ENCODE peak calls at places on chromosomes 12 and 14, in five cellular contexts. V is CD4-positive, alpha-beta T cell; M is fibroblast of mammary gland; O is AG09309; U is AG09319. X is an unnamed sample.

GRCh38 chr14:20631023-20631820 is 10.3 kb downstream of the OR6S1 start:
- DNase-seq in V (peak), M (peak), O (no peak), U (no peak), X (no peak)

GRCh38 chr14:72613196-72613974 is 280.5 kb downstream of the DPF3 start:
- DNase-seq in V (no peak), M (peak), O (no peak), U (no peak), X (no peak)

GRCh38 chr14:72792051-72792788 is 101.7 kb downstream of the DPF3 start:
- DNase-seq in V (no peak), M (no peak), O (no peak), U (no peak), X (no peak)

GRCh38 chr12:129772463-129773169 is 131.2 kb downstream of the TMEM132D start:
- DNase-seq in V (no peak), M (no peak), O (no peak), U (no peak), X (no peak)

GRCh38 chr12:119113587-119113986 is 65.1 kb upstream of the HSPB8 start:
- DNase-seq in V (no peak), M (no peak), O (no peak), U (no peak), X (no peak)

GRCh38 chr12:114902665-114903393 is 218.9 kb upstream of the TBX3 start:
- DNase-seq in V (no peak), M (peak), O (peak), U (no peak), X (no peak)

GRCh38 chr14:23101213-23101970 is 3.4 kb downstream of the CIROP start:
- DNase-seq in V (no peak), M (no peak), O (no peak), U (no peak), X (no peak)

GRCh38 chr14:36313898-36314297 is 6.5 kb downstream of the MBIP start:
- DNase-seq in V (no peak), M (no peak), O (no peak), U (no peak), X (no peak)

GRCh38 chr12:7667025-7667575 is 1.4 kb upstream of the APOBEC1 start:
- DNase-seq in V (no peak), M (peak), O (no peak), U (no peak), X (no peak)

GRCh38 chr14:72463291-72463866 is 430.5 kb downstream of the DPF3 start:
- DNase-seq in V (no peak), M (no peak), O (no peak), U (no peak), X (no peak)

GRCh38 chr12:254039-254438 is 8.6 kb downstream of the SLC6A13 start:
- DNase-seq in V (no peak), M (no peak), O (no peak), U (no peak), X (no peak)
- TF ChIP-seq CTCF in V (no peak), M (no peak), O (no peak), U (no peak), X (no peak)

DNA sequence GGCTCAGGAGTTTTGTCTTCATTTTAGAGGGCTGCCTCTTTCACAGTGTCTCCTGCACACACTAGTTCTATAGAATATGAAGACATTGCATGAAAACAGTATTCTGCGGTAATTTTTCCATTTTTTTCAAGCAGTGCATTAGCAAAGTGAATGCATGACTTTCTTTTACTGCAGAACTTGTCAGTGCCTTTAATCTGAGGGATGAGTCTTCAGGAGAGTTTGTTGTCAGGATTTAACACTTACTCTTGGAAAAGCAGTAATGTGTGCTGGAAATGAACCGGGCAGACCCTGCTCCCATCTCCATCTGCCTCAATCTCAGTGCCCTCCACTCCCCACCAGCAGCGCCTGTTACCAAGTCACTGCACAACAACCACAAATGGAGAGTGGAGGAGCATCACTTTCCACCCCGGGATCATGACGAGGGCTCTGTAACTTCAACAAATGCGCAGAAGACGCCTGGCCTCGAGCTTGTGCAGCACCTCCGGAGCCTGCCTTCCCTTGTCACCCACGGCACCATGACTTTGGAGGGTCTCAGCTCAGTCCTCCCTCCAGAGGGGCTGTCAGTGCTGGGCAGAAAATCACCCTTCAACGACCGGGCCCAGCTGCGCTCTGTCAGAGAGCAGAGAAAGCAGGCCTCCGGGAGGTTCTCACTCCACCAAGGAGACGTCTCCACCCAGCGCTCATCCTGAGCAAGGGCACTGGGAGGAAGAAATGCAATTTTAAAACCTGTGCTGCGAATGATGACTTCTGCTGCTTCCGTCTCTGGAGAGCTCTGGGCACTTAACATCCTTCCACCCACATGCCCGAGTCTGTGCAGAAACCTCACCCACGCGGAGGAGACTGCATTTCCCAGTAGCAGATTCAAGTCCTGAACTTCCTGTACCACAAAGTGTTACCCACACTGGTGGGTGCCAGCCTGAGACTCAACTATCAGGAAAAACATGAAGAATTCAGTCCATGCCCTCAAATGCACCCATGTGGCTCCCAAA is 255.7 kb downstream of the ADGRD1 start:
- DNase-seq in V (no peak), M (no peak), O (no peak), U (no peak), X (peak)
- TF ChIP-seq CTCF in V (no peak), M (no peak), O (no peak), U (no peak), X (no peak)

GRCh38 chr12:25416516-25416915 is 136.6 kb downstream of the LMNTD1 start:
- DNase-seq in V (no peak), M (no peak), O (no peak), U (no peak), X (no peak)
- TF ChIP-seq CTCF in V (no peak), M (no peak), O (no peak), U (no peak), X (no peak)

GRCh38 chr12:57825451-57825850 is 6.9 kb upstream of the AVIL start:
- DNase-seq in V (no peak), M (no peak), O (no peak), U (no peak), X (no peak)
- TF ChIP-seq CTCF in V (no peak), M (no peak), O (no peak), U (no peak), X (no peak)

DNA sequence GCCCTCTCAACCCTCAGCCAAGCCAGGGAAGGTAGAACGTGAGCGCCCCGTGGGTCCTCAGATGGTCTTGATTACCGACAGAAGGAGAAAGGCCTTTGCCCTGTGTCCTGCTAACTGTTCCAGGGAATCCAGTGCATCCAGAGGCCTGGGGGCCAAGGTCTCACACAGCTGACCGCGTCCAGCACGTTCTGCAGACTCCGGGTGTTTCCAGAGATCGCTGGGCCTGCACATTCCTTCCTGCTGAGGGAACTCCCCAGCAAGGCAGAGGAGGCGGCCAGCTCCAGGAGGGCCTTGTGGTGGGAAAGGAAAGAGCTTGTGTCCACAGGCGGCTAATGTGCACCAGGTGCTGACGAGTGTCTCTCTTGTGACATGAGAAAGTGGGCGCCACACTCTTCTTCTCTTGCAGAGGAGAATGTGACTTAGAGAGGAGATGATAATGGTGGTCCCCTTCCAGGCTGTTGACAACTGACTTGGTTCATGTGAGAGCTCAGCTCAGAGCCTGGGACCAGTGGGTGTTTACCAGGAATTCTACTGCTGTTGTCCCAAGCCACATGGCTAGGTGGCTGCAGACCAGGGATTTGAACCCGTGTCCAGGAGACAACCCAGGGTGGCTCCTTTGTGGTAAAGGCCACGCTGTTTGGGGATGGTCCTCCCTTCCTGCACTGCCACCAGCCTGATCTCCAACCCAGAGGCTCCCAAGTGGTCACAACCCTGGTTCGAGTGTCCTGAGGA is 46.8 kb upstream of the DLK1 start:
- DNase-seq in V (no peak), M (peak), O (peak), U (peak), X (no peak)
- TF ChIP-seq CTCF in V (no peak), M (peak), O (peak), U (peak), X (no peak)

GRCh38 chr12:69708649-69709048 is 9.5 kb upstream of the BEST3 start:
- DNase-seq in V (no peak), M (no peak), O (no peak), U (no peak), X (no peak)
- TF ChIP-seq CTCF in V (no peak), M (peak), O (no peak), U (no peak), X (no peak)

GRCh38 chr12:55797550-55797949 is 20.0 kb downstream of the SARNP start:
- DNase-seq in V (no peak), M (no peak), O (no peak), U (no peak), X (no peak)

GRCh38 chr12:55795950-55796349 is 21.6 kb downstream of the SARNP start:
- DNase-seq in V (no peak), M (no peak), O (no peak), U (no peak), X (no peak)

DNA sequence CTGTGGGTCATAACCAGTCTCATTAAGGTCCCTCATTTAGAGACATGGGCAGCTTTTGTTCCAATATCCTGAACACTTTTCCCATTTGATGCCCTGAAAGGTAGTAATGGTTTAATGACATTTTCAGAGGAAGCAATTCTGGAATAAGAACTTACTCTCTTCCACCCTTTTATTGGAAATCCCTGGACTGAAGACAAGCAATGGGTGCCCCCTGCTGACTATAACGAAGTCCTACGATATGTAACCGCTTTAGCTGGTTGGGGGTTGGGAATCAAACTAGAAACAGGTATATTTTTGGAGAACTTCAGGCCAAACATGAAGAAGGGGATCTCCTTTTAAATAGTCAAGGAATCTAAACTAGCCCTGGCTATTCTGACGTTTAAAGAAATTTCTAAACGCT is 20.5 kb downstream of the SARNP start:
- DNase-seq in V (no peak), M (peak), O (no peak), U (no peak), X (no peak)
- TF ChIP-seq CTCF in V (peak), M (peak), O (peak), U (peak), X (peak)

DNA sequence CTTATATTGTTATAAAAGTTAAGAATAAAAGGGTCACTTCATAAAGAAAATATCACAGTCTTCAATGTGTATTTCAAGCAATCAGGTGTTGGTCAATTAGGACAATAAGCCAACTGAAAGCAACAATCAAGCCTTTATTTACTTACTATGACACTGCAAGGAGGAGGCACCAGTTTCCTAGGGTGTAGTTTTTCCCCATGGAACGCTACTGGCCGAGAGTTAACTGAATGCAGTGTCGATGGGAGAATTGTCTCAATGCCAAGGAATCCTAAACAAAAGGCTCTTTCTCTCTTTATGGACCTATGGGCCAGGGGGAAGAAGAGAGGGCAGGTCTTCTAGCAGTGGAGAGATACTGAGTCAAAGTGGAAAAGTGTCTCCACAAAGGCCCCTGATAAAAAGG is 142.4 kb downstream of the CMAS start:
- DNase-seq in V (no peak), M (no peak), O (no peak), U (no peak), X (no peak)
- TF ChIP-seq CTCF in V (no peak), M (no peak), O (no peak), U (no peak), X (no peak)

GRCh38 chr12:122994781-122995502 is 14.5 kb downstream of the ARL6IP4 start:
- DNase-seq in V (no peak), M (no peak), O (no peak), U (no peak), X (no peak)

GRCh38 chr12:122996621-122997342 is 16.3 kb downstream of the ARL6IP4 start:
- DNase-seq in V (no peak), M (no peak), O (no peak), U (no peak), X (no peak)

GRCh38 chr12:122994140-122994675 is 13.7 kb downstream of the ARL6IP4 start:
- DNase-seq in V (no peak), M (no peak), O (no peak), U (no peak), X (no peak)

GRCh38 chr12:122996188-122996601 is 15.7 kb downstream of the ARL6IP4 start:
- DNase-seq in V (no peak), M (no peak), O (no peak), U (no peak), X (no peak)

DNA sequence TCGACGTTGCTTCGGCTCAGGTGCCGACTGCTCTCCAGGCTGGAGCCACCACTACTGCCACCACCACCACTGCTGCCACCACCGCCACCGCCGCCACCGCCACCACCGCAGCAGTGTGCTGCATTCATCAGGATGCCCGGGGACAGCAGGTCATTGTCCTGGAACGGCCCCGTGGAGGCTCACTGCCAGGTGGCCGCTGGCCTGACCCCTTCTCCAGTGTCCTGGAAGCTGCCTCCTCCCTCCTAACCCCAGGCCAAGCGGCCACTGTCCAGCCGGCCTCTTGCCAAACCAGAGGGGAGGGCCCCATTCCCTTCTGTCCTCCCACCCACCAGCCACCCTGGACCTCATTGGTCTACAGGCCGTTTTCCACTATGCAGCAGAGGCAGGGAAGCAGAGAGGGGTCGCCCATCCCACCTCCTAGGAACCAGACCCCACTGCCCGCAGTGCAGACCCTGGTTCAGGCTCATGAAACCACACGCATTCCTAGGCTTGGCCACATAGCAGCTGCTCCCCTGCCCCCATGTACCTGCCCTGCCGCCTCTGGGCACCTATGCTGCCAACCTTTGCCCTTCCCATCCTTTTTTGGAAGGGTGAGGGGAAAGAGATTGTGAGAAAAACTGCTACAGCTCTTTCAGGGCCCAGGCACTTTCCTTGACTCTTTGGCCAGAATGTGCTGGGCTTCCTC is 15.2 kb downstream of the ARL6IP4 start:
- DNase-seq in V (no peak), M (peak), O (no peak), U (no peak), X (no peak)
- TF ChIP-seq CTCF in V (no peak), M (no peak), O (no peak), U (no peak), X (no peak)

GRCh38 chr12:4268549-4269181 is 4.9 kb upstream of the CCND2 start:
- DNase-seq in V (peak), M (no peak), O (no peak), U (no peak), X (peak)

GRCh38 chr12:4270670-4271432 is 2.7 kb upstream of the CCND2 start:
- DNase-seq in V (peak), M (peak), O (no peak), U (no peak), X (peak)

GRCh38 chr12:4267904-4268548 is 5.5 kb upstream of the CCND2 start:
- DNase-seq in V (no peak), M (no peak), O (no peak), U (no peak), X (no peak)

GRCh38 chr12:4270016-4270669 is 3.4 kb upstream of the CCND2 start:
- DNase-seq in V (peak), M (no peak), O (no peak), U (no peak), X (peak)

DNA sequence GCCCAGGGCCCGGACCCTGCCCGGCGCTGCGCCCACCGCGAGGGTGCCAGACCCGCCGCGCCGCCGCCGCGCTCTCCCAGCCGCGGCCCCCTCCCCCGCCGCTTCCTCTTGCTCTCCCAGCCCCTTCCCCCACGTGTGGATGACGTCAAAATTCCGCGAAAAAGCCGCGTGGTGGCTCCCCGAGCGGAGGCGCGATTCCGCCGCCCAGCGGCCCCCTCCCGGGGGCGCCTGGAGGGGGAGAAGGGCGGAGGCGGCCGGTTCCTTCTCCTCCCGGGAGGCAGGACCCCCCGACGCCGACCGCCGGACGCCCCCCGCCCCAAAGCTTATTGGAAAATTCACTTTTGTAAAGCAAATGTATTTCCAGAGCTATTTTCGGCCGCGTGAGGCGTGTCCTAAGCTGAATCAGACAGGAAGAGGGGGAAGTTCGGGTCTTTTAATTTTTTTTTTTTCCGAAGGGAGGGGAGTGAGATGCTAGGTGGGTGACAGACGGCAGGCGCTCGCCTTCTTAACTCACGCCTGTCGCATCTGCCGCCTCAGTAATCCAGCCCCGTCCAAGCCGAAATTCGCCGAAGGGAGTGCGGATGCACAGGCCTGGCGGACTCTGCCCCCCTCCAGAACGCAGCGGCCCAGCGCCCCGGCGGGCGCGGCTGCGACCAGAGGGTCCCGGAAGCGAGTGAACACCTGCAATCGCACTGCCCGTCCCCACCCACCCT is 4.1 kb upstream of the CCND2 start:
- DNase-seq in V (peak), M (peak), O (no peak), U (no peak), X (peak)
- TF ChIP-seq CTCF in V (no peak), M (no peak), O (no peak), U (no peak), X (peak)

X was measured in natural killer cell.